ENCODE peak calls at places on chromosomes 7 and 10, in five cellular contexts. One of them, this sample, is unnamed.

GRCh38 chr10:92760609-92761008 is 70.9 kb downstream of the HHEX start:
- DNase-seq in fibroblast of lung: peak
- DNase-seq in K562: no peak
- DNase-seq in HCT116: no peak
- DNase-seq in GM23338: no peak
- DNase-seq in this sample: no peak

GRCh38 chr10:36880898-36881297 is 244.5 kb upstream of the ANKRD30A start:
- DNase-seq in fibroblast of lung: peak
- DNase-seq in GM23338: peak
- DNase-seq in K562: no peak
- DNase-seq in HCT116: no peak
- DNase-seq in this sample: no peak

GRCh38 chr10:79448732-79449049 is 3.3 kb upstream of the ZCCHC24 start:
- DNase-seq in fibroblast of lung: no peak
- DNase-seq in HCT116: no peak
- DNase-seq in GM23338: no peak
- DNase-seq in K562: no peak
- DNase-seq in this sample: no peak

GRCh38 chr7:105623906-105624305 is 42.6 kb upstream of the EFCAB10 start:
- DNase-seq in GM23338: no peak
- DNase-seq in K562: no peak
- DNase-seq in HCT116: no peak
- DNase-seq in fibroblast of lung: no peak
- DNase-seq in this sample: no peak

GRCh38 chr10:59904431-59905065 is 1.8 kb downstream of the CCDC6 start:
- DNase-seq in GM23338: peak
- DNase-seq in fibroblast of lung: no peak
- DNase-seq in HCT116: no peak
- DNase-seq in K562: no peak
- DNase-seq in this sample: no peak

GRCh38 chr10:74113546-74113945 is 37.1 kb downstream of the AP3M1 start:
- DNase-seq in K562: no peak
- DNase-seq in GM23338: no peak
- DNase-seq in fibroblast of lung: no peak
- DNase-seq in HCT116: no peak
- DNase-seq in this sample: no peak

GRCh38 chr7:72334733-72335132 is 77.4 kb downstream of the CALN1 start:
- DNase-seq in HCT116: no peak
- DNase-seq in GM23338: peak
- DNase-seq in K562: no peak
- DNase-seq in fibroblast of lung: no peak
- DNase-seq in this sample: no peak

GRCh38 chr10:75083972-75084833 is 27.3 kb upstream of the SAMD8 start:
- DNase-seq in fibroblast of lung: peak
- DNase-seq in GM23338: no peak
- DNase-seq in HCT116: no peak
- DNase-seq in K562: no peak
- DNase-seq in this sample: no peak

GRCh38 chr7:23473848-23474097 is 3.5 kb upstream of the IGF2BP3 start:
- DNase-seq in K562: no peak
- DNase-seq in fibroblast of lung: no peak
- DNase-seq in GM23338: peak
- DNase-seq in HCT116: no peak
- DNase-seq in this sample: no peak

GRCh38 chr7:50721160-50721559 is 61.5 kb downstream of the GRB10 start:
- DNase-seq in K562: no peak
- DNase-seq in GM23338: no peak
- DNase-seq in HCT116: no peak
- DNase-seq in fibroblast of lung: no peak
- DNase-seq in this sample: no peak

GRCh38 chr10:72058989-72059842 is 29.1 kb downstream of the SPOCK2 start:
- DNase-seq in K562: no peak
- DNase-seq in GM23338: no peak
- DNase-seq in fibroblast of lung: peak
- DNase-seq in HCT116: no peak
- DNase-seq in this sample: no peak

GRCh38 chr10:12067336-12067735 is 1.4 kb upstream of the DHTKD1 start:
- DNase-seq in GM23338: no peak
- DNase-seq in fibroblast of lung: peak
- DNase-seq in K562: no peak
- DNase-seq in HCT116: no peak
- DNase-seq in this sample: no peak

GRCh38 chr7:110698576-110698975 is 392.4 kb upstream of the LRRN3 start:
- DNase-seq in HCT116: no peak
- DNase-seq in K562: no peak
- DNase-seq in fibroblast of lung: no peak
- DNase-seq in GM23338: no peak
- DNase-seq in this sample: no peak

GRCh38 chr7:144037414-144038096 is 11.2 kb upstream of the OR2A5 start:
- DNase-seq in K562: no peak
- DNase-seq in HCT116: no peak
- DNase-seq in GM23338: no peak
- DNase-seq in fibroblast of lung: no peak
- DNase-seq in this sample: no peak

GRCh38 chr10:71864861-71865473 is 13.9 kb upstream of the PSAP start:
- DNase-seq in K562: no peak
- DNase-seq in fibroblast of lung: peak
- DNase-seq in GM23338: no peak
- DNase-seq in HCT116: no peak
- DNase-seq in this sample: no peak

GRCh38 chr10:33139191-33139646 is 181.2 kb upstream of the ITGB1 start:
- DNase-seq in K562: no peak
- DNase-seq in GM23338: no peak
- DNase-seq in fibroblast of lung: no peak
- DNase-seq in HCT116: no peak
- DNase-seq in this sample: no peak

GRCh38 chr10:115092555-115093285 is 445 bp upstream of the ATRNL1 start:
- DNase-seq in GM23338: peak
- DNase-seq in fibroblast of lung: peak
- DNase-seq in K562: no peak
- DNase-seq in HCT116: no peak
- DNase-seq in this sample: no peak

GRCh38 chr10:58621379-58622077 is 108.9 kb downstream of the BICC1 start:
- DNase-seq in K562: no peak
- DNase-seq in HCT116: no peak
- DNase-seq in fibroblast of lung: no peak
- DNase-seq in GM23338: no peak
- DNase-seq in this sample: no peak

GRCh38 chr10:24415455-24416169 is 206.7 kb downstream of the KIAA1217 start:
- DNase-seq in K562: no peak
- DNase-seq in HCT116: no peak
- DNase-seq in fibroblast of lung: peak
- DNase-seq in GM23338: no peak
- DNase-seq in this sample: no peak

GRCh38 chr7:22578048-22578770 is 78.2 kb upstream of the STEAP1B start:
- DNase-seq in HCT116: no peak
- DNase-seq in GM23338: no peak
- DNase-seq in fibroblast of lung: peak
- DNase-seq in K562: no peak
- DNase-seq in this sample: no peak

GRCh38 chr10:71598673-71599072 is 120.9 kb downstream of the C10orf105 start:
- DNase-seq in GM23338: no peak
- DNase-seq in K562: no peak
- DNase-seq in fibroblast of lung: peak
- DNase-seq in HCT116: no peak
- DNase-seq in this sample: no peak

GRCh38 chr7:81583882-81584533 is 185.8 kb downstream of the HGF start:
- DNase-seq in HCT116: no peak
- DNase-seq in fibroblast of lung: peak
- DNase-seq in K562: no peak
- DNase-seq in GM23338: no peak
- DNase-seq in this sample: no peak

GRCh38 chr10:28137907-28138880 is 139.3 kb upstream of the ODAD2 start:
- DNase-seq in fibroblast of lung: no peak
- DNase-seq in GM23338: no peak
- DNase-seq in K562: no peak
- DNase-seq in HCT116: peak
- DNase-seq in this sample: no peak

GRCh38 chr10:28135258-28135657 is 136.4 kb upstream of the ODAD2 start:
- DNase-seq in GM23338: no peak
- DNase-seq in K562: no peak
- DNase-seq in fibroblast of lung: peak
- DNase-seq in HCT116: no peak
- DNase-seq in this sample: no peak

GRCh38 chr10:28139138-28139537 is 140.3 kb upstream of the ODAD2 start:
- DNase-seq in fibroblast of lung: no peak
- DNase-seq in K562: no peak
- DNase-seq in GM23338: no peak
- DNase-seq in HCT116: peak
- DNase-seq in this sample: no peak
- H3K27ac ChIP-seq in fibroblast of lung: no peak
- H3K27ac ChIP-seq in K562: no peak
- H3K27ac ChIP-seq in GM23338: no peak
- H3K27ac ChIP-seq in HCT116: peak
- H3K27ac ChIP-seq in this sample: no peak

GRCh38 chr10:7434332-7434731 is 23.5 kb upstream of the SFMBT2 start:
- DNase-seq in K562: no peak
- DNase-seq in fibroblast of lung: no peak
- DNase-seq in GM23338: no peak
- DNase-seq in HCT116: no peak
- DNase-seq in this sample: no peak

GRCh38 chr10:7436490-7437100 is 25.8 kb upstream of the SFMBT2 start:
- DNase-seq in HCT116: no peak
- DNase-seq in fibroblast of lung: peak
- DNase-seq in K562: no peak
- DNase-seq in GM23338: no peak
- DNase-seq in this sample: no peak

GRCh38 chr10:7432884-7433726 is 22.3 kb upstream of the SFMBT2 start:
- DNase-seq in HCT116: no peak
- DNase-seq in K562: no peak
- DNase-seq in GM23338: peak
- DNase-seq in fibroblast of lung: peak
- DNase-seq in this sample: no peak

GRCh38 chr10:7435674-7436073 is 24.8 kb upstream of the SFMBT2 start:
- DNase-seq in GM23338: no peak
- DNase-seq in K562: no peak
- DNase-seq in fibroblast of lung: no peak
- DNase-seq in HCT116: no peak
- DNase-seq in this sample: no peak

GRCh38 chr10:7433861-7434260 is 23.0 kb upstream of the SFMBT2 start:
- DNase-seq in GM23338: no peak
- DNase-seq in K562: no peak
- DNase-seq in HCT116: no peak
- DNase-seq in fibroblast of lung: no peak
- DNase-seq in this sample: no peak
- H3K4me3 ChIP-seq in GM23338: peak
- H3K4me3 ChIP-seq in K562: no peak
- H3K4me3 ChIP-seq in HCT116: no peak
- H3K4me3 ChIP-seq in fibroblast of lung: peak
- H3K4me3 ChIP-seq in this sample: peak

GRCh38 chr7:27134392-27134791 is 3.8 kb upstream of the HOXA4 start:
- DNase-seq in fibroblast of lung: peak
- DNase-seq in HCT116: no peak
- DNase-seq in K562: no peak
- DNase-seq in GM23338: no peak
- DNase-seq in this sample: no peak

GRCh38 chr7:27132214-27132613 is 1.7 kb upstream of the HOXA4 start:
- DNase-seq in GM23338: no peak
- DNase-seq in HCT116: no peak
- DNase-seq in K562: no peak
- DNase-seq in fibroblast of lung: no peak
- DNase-seq in this sample: no peak

GRCh38 chr7:27132978-27133377 is 2.4 kb upstream of the HOXA4 start:
- DNase-seq in fibroblast of lung: no peak
- DNase-seq in K562: no peak
- DNase-seq in GM23338: no peak
- DNase-seq in HCT116: no peak
- DNase-seq in this sample: no peak

GRCh38 chr7:27131390-27131819 is 848 bp upstream of the HOXA4 start:
- DNase-seq in GM23338: no peak
- DNase-seq in HCT116: no peak
- DNase-seq in fibroblast of lung: no peak
- DNase-seq in K562: no peak
- DNase-seq in this sample: no peak

DNA sequence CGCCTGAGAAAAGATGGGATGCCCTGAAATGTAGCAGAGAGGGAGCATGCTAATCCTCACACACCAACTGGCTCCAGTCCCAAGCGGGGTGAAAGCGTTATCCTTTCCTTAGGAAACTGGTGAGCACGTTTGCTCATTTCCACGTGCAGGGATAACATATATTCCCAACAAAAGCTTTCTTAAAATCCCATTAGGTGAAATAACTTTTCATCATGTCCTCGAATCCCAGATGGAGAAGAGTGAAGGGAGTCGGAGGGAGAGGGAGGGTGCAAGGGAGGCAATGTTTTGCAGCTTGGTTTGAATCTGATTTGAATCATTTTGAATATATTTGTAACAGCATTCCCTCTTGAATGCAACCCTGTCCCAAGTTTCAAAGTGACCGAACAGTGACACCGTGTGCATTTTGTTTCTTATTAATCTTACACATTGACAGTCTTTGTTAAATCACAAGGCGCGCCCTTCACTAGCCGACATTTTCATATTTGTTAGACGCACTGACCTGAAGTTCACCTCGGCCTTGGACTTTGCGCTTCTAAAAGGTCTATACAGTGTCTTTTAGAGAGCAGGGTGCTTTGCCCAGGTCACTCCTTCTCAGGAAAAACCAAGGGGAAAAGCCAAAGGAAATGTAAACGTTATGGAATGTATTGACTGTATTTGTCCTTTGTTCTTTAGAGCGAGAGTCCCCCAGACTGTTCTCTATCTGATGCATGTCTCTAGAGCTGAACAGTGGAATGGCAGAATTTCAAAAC is 3.0 kb upstream of the HOXA4 start:
- DNase-seq in GM23338: no peak
- DNase-seq in HCT116: no peak
- DNase-seq in fibroblast of lung: no peak
- DNase-seq in K562: no peak
- DNase-seq in this sample: no peak
- TF ChIP-seq EZH2 in GM23338: peak
- TF ChIP-seq EZH2 in HCT116: no peak
- TF ChIP-seq EZH2 in fibroblast of lung: no peak
- TF ChIP-seq EZH2 in K562: no peak
- TF ChIP-seq EZH2 in this sample: no peak

GRCh38 chr7:322708-323111 is 32.7 kb downstream of the FOXL3 start:
- DNase-seq in K562: no peak
- DNase-seq in fibroblast of lung: no peak
- DNase-seq in GM23338: no peak
- DNase-seq in HCT116: no peak
- DNase-seq in this sample: no peak
- H3K27ac ChIP-seq in K562: no peak
- H3K27ac ChIP-seq in fibroblast of lung: no peak
- H3K27ac ChIP-seq in GM23338: no peak
- H3K27ac ChIP-seq in HCT116: no peak
- H3K27ac ChIP-seq in this sample: no peak

This sample was measured in SK-N-MC.